ENCODE peak calls at places on chromosomes 7 and 10, in seven cellular contexts. One of them, this sample, is unnamed.

GRCh38 chr10:130191380-130191779 is 55.2 kb downstream of the GLRX3 start:
- DNase-seq in colonic mucosa: no peak
- DNase-seq in neural progenitor cell: no peak
- DNase-seq in tibial artery: no peak
- DNase-seq in esophagus squamous epithelium: no peak
- DNase-seq in heart right ventricle: no peak
- DNase-seq in tibial nerve: no peak
- DNase-seq in this sample: no peak

GRCh38 chr7:3399858-3400257 is 98.8 kb downstream of the SDK1 start:
- DNase-seq in colonic mucosa: no peak
- DNase-seq in neural progenitor cell: peak
- DNase-seq in tibial artery: no peak
- DNase-seq in esophagus squamous epithelium: no peak
- DNase-seq in heart right ventricle: no peak
- DNase-seq in tibial nerve: no peak
- DNase-seq in this sample: no peak

GRCh38 chr10:23643396-23643795 is 204.5 kb downstream of the OTUD1 start:
- DNase-seq in colonic mucosa: no peak
- DNase-seq in neural progenitor cell: no peak
- DNase-seq in tibial artery: no peak
- DNase-seq in esophagus squamous epithelium: no peak
- DNase-seq in heart right ventricle: no peak
- DNase-seq in tibial nerve: peak
- DNase-seq in this sample: no peak

GRCh38 chr7:110090113-110090820 is 1000.7 kb upstream of the LRRN3 start:
- DNase-seq in colonic mucosa: no peak
- DNase-seq in neural progenitor cell: peak
- DNase-seq in tibial artery: no peak
- DNase-seq in esophagus squamous epithelium: no peak
- DNase-seq in heart right ventricle: no peak
- DNase-seq in tibial nerve: no peak
- DNase-seq in this sample: no peak

GRCh38 chr10:86108696-86109095 is 257.9 kb downstream of the GRID1 start:
- DNase-seq in colonic mucosa: no peak
- DNase-seq in neural progenitor cell: no peak
- DNase-seq in tibial artery: no peak
- DNase-seq in esophagus squamous epithelium: no peak
- DNase-seq in heart right ventricle: no peak
- DNase-seq in tibial nerve: no peak
- DNase-seq in this sample: no peak

GRCh38 chr10:71378341-71379117 is 18.2 kb upstream of the CDH23 start:
- DNase-seq in colonic mucosa: peak
- DNase-seq in neural progenitor cell: no peak
- DNase-seq in tibial artery: no peak
- DNase-seq in esophagus squamous epithelium: no peak
- DNase-seq in heart right ventricle: no peak
- DNase-seq in tibial nerve: no peak
- DNase-seq in this sample: no peak

GRCh38 chr7:158471716-158472115 is 115.9 kb downstream of the PTPRN2 start:
- DNase-seq in colonic mucosa: no peak
- DNase-seq in neural progenitor cell: no peak
- DNase-seq in tibial artery: no peak
- DNase-seq in esophagus squamous epithelium: no peak
- DNase-seq in heart right ventricle: no peak
- DNase-seq in tibial nerve: no peak
- DNase-seq in this sample: no peak

GRCh38 chr7:41943098-41943577 is 240.2 kb upstream of the INHBA start:
- DNase-seq in colonic mucosa: peak
- DNase-seq in neural progenitor cell: peak
- DNase-seq in tibial artery: peak
- DNase-seq in esophagus squamous epithelium: peak
- DNase-seq in heart right ventricle: peak
- DNase-seq in tibial nerve: peak
- DNase-seq in this sample: no peak

GRCh38 chr7:43077732-43078391 is 34.6 kb upstream of the HECW1 start:
- DNase-seq in colonic mucosa: no peak
- DNase-seq in neural progenitor cell: peak
- DNase-seq in tibial artery: no peak
- DNase-seq in esophagus squamous epithelium: no peak
- DNase-seq in heart right ventricle: no peak
- DNase-seq in tibial nerve: no peak
- DNase-seq in this sample: no peak

GRCh38 chr7:39958038-39958437 is 8.0 kb downstream of the CDK13 start:
- DNase-seq in colonic mucosa: no peak
- DNase-seq in neural progenitor cell: no peak
- DNase-seq in tibial artery: no peak
- DNase-seq in esophagus squamous epithelium: no peak
- DNase-seq in heart right ventricle: no peak
- DNase-seq in tibial nerve: no peak
- DNase-seq in this sample: no peak

GRCh38 chr10:93995598-93996271 is 2.0 kb downstream of the PLCE1 start:
- DNase-seq in colonic mucosa: peak
- DNase-seq in neural progenitor cell: no peak
- DNase-seq in tibial artery: no peak
- DNase-seq in esophagus squamous epithelium: no peak
- DNase-seq in heart right ventricle: no peak
- DNase-seq in tibial nerve: no peak
- DNase-seq in this sample: no peak

GRCh38 chr7:96189129-96189815 is 132.6 kb downstream of the SLC25A13 start:
- DNase-seq in colonic mucosa: peak
- DNase-seq in neural progenitor cell: no peak
- DNase-seq in tibial artery: no peak
- DNase-seq in esophagus squamous epithelium: no peak
- DNase-seq in heart right ventricle: no peak
- DNase-seq in tibial nerve: no peak
- DNase-seq in this sample: no peak

GRCh38 chr10:83562381-83562780 is 576.9 kb upstream of the GHITM start:
- DNase-seq in colonic mucosa: no peak
- DNase-seq in neural progenitor cell: no peak
- DNase-seq in tibial artery: no peak
- DNase-seq in esophagus squamous epithelium: no peak
- DNase-seq in heart right ventricle: no peak
- DNase-seq in tibial nerve: no peak
- DNase-seq in this sample: no peak

GRCh38 chr7:15937571-15937970 is 251.1 kb upstream of the MEOX2 start:
- DNase-seq in colonic mucosa: no peak
- DNase-seq in neural progenitor cell: no peak
- DNase-seq in tibial artery: no peak
- DNase-seq in esophagus squamous epithelium: no peak
- DNase-seq in heart right ventricle: no peak
- DNase-seq in tibial nerve: no peak
- DNase-seq in this sample: no peak

GRCh38 chr10:86840498-86840897 is 84.1 kb downstream of the BMPR1A start:
- DNase-seq in colonic mucosa: no peak
- DNase-seq in neural progenitor cell: no peak
- DNase-seq in tibial artery: no peak
- DNase-seq in esophagus squamous epithelium: no peak
- DNase-seq in heart right ventricle: no peak
- DNase-seq in tibial nerve: no peak
- DNase-seq in this sample: no peak

GRCh38 chr10:113004219-113004618 is 54.2 kb downstream of the TCF7L2 start:
- DNase-seq in colonic mucosa: peak
- DNase-seq in neural progenitor cell: no peak
- DNase-seq in tibial artery: no peak
- DNase-seq in esophagus squamous epithelium: no peak
- DNase-seq in heart right ventricle: no peak
- DNase-seq in tibial nerve: no peak
- DNase-seq in this sample: no peak

GRCh38 chr10:130717088-130717487 is 580.9 kb downstream of the GLRX3 start:
- DNase-seq in colonic mucosa: no peak
- DNase-seq in neural progenitor cell: peak
- DNase-seq in tibial artery: peak
- DNase-seq in esophagus squamous epithelium: no peak
- DNase-seq in heart right ventricle: no peak
- DNase-seq in tibial nerve: no peak
- DNase-seq in this sample: no peak

GRCh38 chr7:303425-303824 is 13.5 kb downstream of the FOXL3 start:
- DNase-seq in colonic mucosa: no peak
- DNase-seq in neural progenitor cell: no peak
- DNase-seq in tibial artery: peak
- DNase-seq in esophagus squamous epithelium: no peak
- DNase-seq in heart right ventricle: no peak
- DNase-seq in tibial nerve: no peak
- DNase-seq in this sample: no peak

GRCh38 chr10:60848126-60848525 is 69.8 kb downstream of the CDK1 start:
- DNase-seq in colonic mucosa: no peak
- DNase-seq in neural progenitor cell: no peak
- DNase-seq in tibial artery: no peak
- DNase-seq in esophagus squamous epithelium: no peak
- DNase-seq in heart right ventricle: no peak
- DNase-seq in tibial nerve: peak
- DNase-seq in this sample: no peak

GRCh38 chr10:67788028-67788886 is 49.7 kb downstream of the DNAJC12 start:
- DNase-seq in colonic mucosa: peak
- DNase-seq in neural progenitor cell: peak
- DNase-seq in tibial artery: no peak
- DNase-seq in esophagus squamous epithelium: no peak
- DNase-seq in heart right ventricle: peak
- DNase-seq in tibial nerve: peak
- DNase-seq in this sample: no peak

GRCh38 chr7:155802291-155802690 is 10.0 kb downstream of the SHH start:
- DNase-seq in colonic mucosa: no peak
- DNase-seq in neural progenitor cell: no peak
- DNase-seq in tibial artery: no peak
- DNase-seq in esophagus squamous epithelium: no peak
- DNase-seq in heart right ventricle: no peak
- DNase-seq in tibial nerve: no peak
- DNase-seq in this sample: no peak

DNA sequence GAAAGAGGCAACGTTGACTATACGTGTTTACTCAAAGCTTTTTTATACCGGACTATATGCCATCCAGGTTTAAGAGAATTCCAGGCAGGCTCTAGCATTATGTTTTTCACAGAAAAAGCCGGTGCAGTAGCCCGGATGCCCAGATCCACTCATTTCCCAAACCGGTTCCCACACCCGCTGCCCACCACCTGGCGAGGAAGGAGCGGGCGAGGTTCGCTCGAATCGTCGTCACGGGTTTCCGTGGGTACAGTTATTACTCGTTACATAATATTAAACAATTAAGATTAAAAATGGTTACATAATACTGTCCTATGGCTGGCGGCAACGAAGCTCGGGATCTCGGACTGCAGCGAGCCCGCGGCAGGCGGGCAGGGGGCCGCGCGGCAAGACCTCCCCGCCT is 802 bp downstream of the GRB10 start:
- DNase-seq in colonic mucosa: no peak
- DNase-seq in neural progenitor cell: no peak
- DNase-seq in tibial artery: no peak
- DNase-seq in esophagus squamous epithelium: no peak
- DNase-seq in heart right ventricle: no peak
- DNase-seq in tibial nerve: no peak
- DNase-seq in this sample: no peak
- H3K27ac ChIP-seq in colonic mucosa: no peak
- H3K27ac ChIP-seq in neural progenitor cell: no peak
- H3K27ac ChIP-seq in tibial artery: no peak
- H3K27ac ChIP-seq in esophagus squamous epithelium: no peak
- H3K27ac ChIP-seq in heart right ventricle: no peak
- H3K27ac ChIP-seq in tibial nerve: no peak
- H3K27ac ChIP-seq in this sample: no peak

DNA sequence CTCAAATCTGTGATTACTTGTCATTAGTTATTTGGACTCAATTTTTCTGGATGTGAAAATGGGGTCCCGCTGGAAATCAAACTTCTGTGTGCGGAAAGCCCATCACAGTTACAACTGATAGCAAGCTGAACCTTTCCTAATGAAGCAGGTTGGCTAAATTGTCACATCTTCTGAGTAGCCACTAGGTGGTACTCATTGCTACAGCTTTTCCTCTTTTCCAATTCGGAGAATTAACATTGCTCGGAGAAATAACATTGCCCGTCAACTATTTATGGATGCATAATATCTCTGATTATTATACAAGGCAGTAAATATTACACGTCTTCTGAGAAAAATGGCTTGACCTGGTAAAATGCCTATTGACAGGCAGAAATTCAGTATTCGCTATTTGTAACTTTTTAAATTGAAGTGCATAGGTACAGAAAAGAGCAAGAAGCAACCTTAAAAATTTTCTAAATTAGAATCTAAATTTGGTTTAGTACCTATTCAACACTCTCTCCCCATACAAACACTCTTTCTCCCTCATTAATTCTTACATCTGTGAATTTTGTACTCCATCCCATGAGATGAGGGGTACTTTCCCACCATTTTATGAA is 17.3 kb upstream of the BLOC1S2 start:
- DNase-seq in colonic mucosa: no peak
- DNase-seq in neural progenitor cell: peak
- DNase-seq in tibial artery: no peak
- DNase-seq in esophagus squamous epithelium: no peak
- DNase-seq in heart right ventricle: no peak
- DNase-seq in tibial nerve: no peak
- DNase-seq in this sample: no peak
- H3K27ac ChIP-seq in colonic mucosa: no peak
- H3K27ac ChIP-seq in neural progenitor cell: no peak
- H3K27ac ChIP-seq in tibial artery: no peak
- H3K27ac ChIP-seq in esophagus squamous epithelium: no peak
- H3K27ac ChIP-seq in heart right ventricle: no peak
- H3K27ac ChIP-seq in tibial nerve: no peak
- H3K27ac ChIP-seq in this sample: no peak

GRCh38 chr10:103693070-103693811 is 162.1 kb downstream of the SH3PXD2A start:
- DNase-seq in colonic mucosa: peak
- DNase-seq in neural progenitor cell: peak
- DNase-seq in tibial artery: no peak
- DNase-seq in esophagus squamous epithelium: no peak
- DNase-seq in heart right ventricle: no peak
- DNase-seq in tibial nerve: no peak
- DNase-seq in this sample: no peak
- H3K27ac ChIP-seq in colonic mucosa: no peak
- H3K27ac ChIP-seq in neural progenitor cell: no peak
- H3K27ac ChIP-seq in tibial artery: peak
- H3K27ac ChIP-seq in esophagus squamous epithelium: no peak
- H3K27ac ChIP-seq in heart right ventricle: no peak
- H3K27ac ChIP-seq in tibial nerve: peak
- H3K27ac ChIP-seq in this sample: no peak

GRCh38 chr10:124697443-124697836 is 46.7 kb downstream of the FAM53B start:
- DNase-seq in colonic mucosa: no peak
- DNase-seq in neural progenitor cell: no peak
- DNase-seq in tibial artery: no peak
- DNase-seq in esophagus squamous epithelium: no peak
- DNase-seq in heart right ventricle: no peak
- DNase-seq in tibial nerve: no peak
- DNase-seq in this sample: no peak
- H3K27ac ChIP-seq in colonic mucosa: no peak
- H3K27ac ChIP-seq in neural progenitor cell: no peak
- H3K27ac ChIP-seq in tibial artery: no peak
- H3K27ac ChIP-seq in esophagus squamous epithelium: no peak
- H3K27ac ChIP-seq in heart right ventricle: peak
- H3K27ac ChIP-seq in tibial nerve: no peak
- H3K27ac ChIP-seq in this sample: no peak